ENCODE peak calls at places on chromosomes 7 and 10, in six cellular contexts. One of them, this sample, is unnamed.

GRCh38 chr10:89262331-89263020 is 10.9 kb upstream of the LIPA start:
- DNase-seq in pulmonary artery endothelial cell: no peak
- DNase-seq in mucosa of gallbladder: no peak
- DNase-seq in NCI-H1092 treated with DMSO at 0.1 percent for 48 hours: no peak
- DNase-seq in neuronal stem cell: no peak
- DNase-seq in GM03348: peak
- DNase-seq in this sample: peak

GRCh38 chr7:32914186-32914585 is 22.6 kb upstream of the KBTBD2 start:
- DNase-seq in pulmonary artery endothelial cell: no peak
- DNase-seq in mucosa of gallbladder: no peak
- DNase-seq in NCI-H1092 treated with DMSO at 0.1 percent for 48 hours: no peak
- DNase-seq in neuronal stem cell: no peak
- DNase-seq in GM03348: no peak
- DNase-seq in this sample: no peak

GRCh38 chr7:118944271-118944670 is 719.8 kb downstream of the ANKRD7 start:
- DNase-seq in pulmonary artery endothelial cell: no peak
- DNase-seq in mucosa of gallbladder: no peak
- DNase-seq in NCI-H1092 treated with DMSO at 0.1 percent for 48 hours: no peak
- DNase-seq in neuronal stem cell: no peak
- DNase-seq in GM03348: no peak
- DNase-seq in this sample: no peak

GRCh38 chr10:129659881-129660280 is 192.8 kb downstream of the MGMT start:
- DNase-seq in pulmonary artery endothelial cell: no peak
- DNase-seq in mucosa of gallbladder: no peak
- DNase-seq in NCI-H1092 treated with DMSO at 0.1 percent for 48 hours: no peak
- DNase-seq in neuronal stem cell: no peak
- DNase-seq in GM03348: no peak
- DNase-seq in this sample: no peak

GRCh38 chr7:129784783-129785456 is 167.8 kb downstream of the UBE2H start:
- DNase-seq in pulmonary artery endothelial cell: no peak
- DNase-seq in mucosa of gallbladder: no peak
- DNase-seq in NCI-H1092 treated with DMSO at 0.1 percent for 48 hours: no peak
- DNase-seq in neuronal stem cell: peak
- DNase-seq in GM03348: no peak
- DNase-seq in this sample: no peak

GRCh38 chr7:151588982-151589381 is 69.3 kb upstream of the RHEB start:
- DNase-seq in pulmonary artery endothelial cell: no peak
- DNase-seq in mucosa of gallbladder: no peak
- DNase-seq in NCI-H1092 treated with DMSO at 0.1 percent for 48 hours: no peak
- DNase-seq in neuronal stem cell: no peak
- DNase-seq in GM03348: no peak
- DNase-seq in this sample: no peak

GRCh38 chr10:80429521-80429966 is 21.2 kb downstream of the PRXL2A start:
- DNase-seq in pulmonary artery endothelial cell: no peak
- DNase-seq in mucosa of gallbladder: peak
- DNase-seq in NCI-H1092 treated with DMSO at 0.1 percent for 48 hours: no peak
- DNase-seq in neuronal stem cell: no peak
- DNase-seq in GM03348: no peak
- DNase-seq in this sample: no peak

GRCh38 chr10:74500806-74501205 is 325.6 kb upstream of the KAT6B start:
- DNase-seq in pulmonary artery endothelial cell: peak
- DNase-seq in mucosa of gallbladder: no peak
- DNase-seq in NCI-H1092 treated with DMSO at 0.1 percent for 48 hours: no peak
- DNase-seq in neuronal stem cell: no peak
- DNase-seq in GM03348: peak
- DNase-seq in this sample: peak

GRCh38 chr7:50264908-50265307 is 39.6 kb upstream of the IKZF1 start:
- DNase-seq in pulmonary artery endothelial cell: no peak
- DNase-seq in mucosa of gallbladder: no peak
- DNase-seq in NCI-H1092 treated with DMSO at 0.1 percent for 48 hours: no peak
- DNase-seq in neuronal stem cell: no peak
- DNase-seq in GM03348: no peak
- DNase-seq in this sample: no peak

GRCh38 chr7:16616122-16616521 is 29.4 kb downstream of the ANKMY2 start:
- DNase-seq in pulmonary artery endothelial cell: no peak
- DNase-seq in mucosa of gallbladder: no peak
- DNase-seq in NCI-H1092 treated with DMSO at 0.1 percent for 48 hours: no peak
- DNase-seq in neuronal stem cell: no peak
- DNase-seq in GM03348: no peak
- DNase-seq in this sample: no peak

GRCh38 chr7:38673795-38674194 is 42.6 kb upstream of the AMPH start:
- DNase-seq in pulmonary artery endothelial cell: no peak
- DNase-seq in mucosa of gallbladder: no peak
- DNase-seq in NCI-H1092 treated with DMSO at 0.1 percent for 48 hours: peak
- DNase-seq in neuronal stem cell: no peak
- DNase-seq in GM03348: peak
- DNase-seq in this sample: peak

GRCh38 chr7:155754165-155754564 is 58.1 kb downstream of the SHH start:
- DNase-seq in pulmonary artery endothelial cell: no peak
- DNase-seq in mucosa of gallbladder: no peak
- DNase-seq in NCI-H1092 treated with DMSO at 0.1 percent for 48 hours: no peak
- DNase-seq in neuronal stem cell: no peak
- DNase-seq in GM03348: no peak
- DNase-seq in this sample: no peak

This sample was measured in AG20443.